ENCODE peak calls at places on chromosomes 12 and 14, in six cellular contexts. R is thyroid gland, Q is heart right ventricle, C is psoas muscle, J is breast epithelium, D is A549. I is an unnamed sample.

GRCh38 chr12:130338794-130339601 is 1.3 kb downstream of the PIWIL1 start:
- DNase-seq in J (no peak), D (no peak), Q (no peak), C (no peak), R (no peak), I (no peak)

GRCh38 chr12:1639538-1639937 is 10.5 kb downstream of the WNT5B start:
- DNase-seq in D (no peak), C (no peak), J (no peak), R (no peak), Q (no peak), I (no peak)

GRCh38 chr12:38053655-38054464 is 262.7 kb upstream of the ALG10B start:
- DNase-seq in Q (no peak), J (peak; percentile 65), D (peak; percentile 85), R (no peak), C (no peak), I (no peak)

GRCh38 chr12:953776-954175 is 4.3 kb upstream of the RAD52 start:
- DNase-seq in D (no peak), C (no peak), R (no peak), J (no peak), Q (no peak), I (no peak)

GRCh38 chr12:67633708-67634107 is 14.8 kb upstream of the DYRK2 start:
- DNase-seq in Q (peak; percentile 33), C (no peak), D (no peak), R (peak; percentile 50), J (no peak), I (peak; percentile 45)

GRCh38 chr12:121514184-121514742 is 66.6 kb downstream of the KDM2B start:
- DNase-seq in C (no peak), J (no peak), R (no peak), Q (no peak), D (no peak), I (no peak)

GRCh38 chr12:92503029-92503931 is 199.5 kb upstream of the PLEKHG7 start:
- DNase-seq in C (no peak), J (no peak), Q (no peak), R (peak; percentile 14), D (no peak), I (no peak)

GRCh38 chr14:22432348-22432976 is 156.6 kb downstream of the DAD1 start:
- DNase-seq in R (peak; percentile 59), D (peak; percentile 77), C (no peak), Q (no peak), J (no peak), I (no peak)

GRCh38 chr14:51283402-51283825 is 43.4 kb downstream of the TMX1 start:
- DNase-seq in D (peak; percentile 81), C (no peak), R (no peak), Q (no peak), J (no peak), I (no peak)

GRCh38 chr14:88323086-88323519 is at the start of gene KCNK10:
- DNase-seq in Q (no peak), R (no peak), C (no peak), D (no peak), J (no peak), I (no peak)

GRCh38 chr12:58081488-58081887 is 140.1 kb downstream of the ATP23 start:
- DNase-seq in D (no peak), J (no peak), R (no peak), Q (no peak), C (no peak), I (no peak)

GRCh38 chr14:60933920-60934655 is 46.8 kb downstream of the TRMT5 start:
- DNase-seq in J (no peak), Q (no peak), D (no peak), R (no peak), C (no peak), I (no peak)

GRCh38 chr14:102504302-102504950 is 5.2 kb downstream of the ANKRD9 start:
- DNase-seq in J (no peak), C (no peak), R (no peak), Q (peak; percentile 35), D (no peak), I (peak; percentile 58)

GRCh38 chr12:93136243-93137015 is 207.3 kb upstream of the EEA1 start:
- DNase-seq in C (no peak), J (no peak), D (no peak), Q (no peak), R (no peak), I (no peak)

GRCh38 chr14:75283162-75283883 is 4.7 kb downstream of the FOS start:
- DNase-seq in D (peak; percentile 89), R (no peak), J (no peak), Q (no peak), C (no peak), I (peak; percentile 55)

GRCh38 chr12:82883396-82884360 is 197.0 kb downstream of the TMTC2 start:
- DNase-seq in C (no peak), J (no peak), Q (no peak), D (no peak), R (no peak), I (no peak)

GRCh38 chr12:66397574-66397973 is 95.3 kb downstream of the HELB start:
- DNase-seq in J (no peak), C (no peak), D (no peak), R (no peak), Q (no peak), I (no peak)

GRCh38 chr12:85681333-85681732 is 154.9 kb downstream of the RASSF9 start:
- DNase-seq in J (no peak), R (no peak), Q (no peak), C (no peak), D (no peak), I (no peak)

GRCh38 chr12:9134981-9135628 is 19.4 kb upstream of the A2M start:
- DNase-seq in D (peak; percentile 51), J (no peak), Q (peak; percentile 9), R (no peak), C (no peak), I (no peak)

GRCh38 chr12:72274926-72275325 is 2.8 kb downstream of the TRHDE start:
- DNase-seq in J (no peak), C (no peak), Q (no peak), D (no peak), R (no peak), I (no peak)

GRCh38 chr14:57087841-57088240 is 180.9 kb downstream of the EXOC5 start:
- DNase-seq in C (no peak), J (no peak), Q (no peak), D (no peak), R (no peak), I (no peak)

GRCh38 chr12:93502802-93503623 is 35.7 kb downstream of the MRPL42 start:
- DNase-seq in C (no peak), Q (no peak), J (no peak), R (peak; percentile 52), D (peak; percentile 52), I (peak; percentile 30)

GRCh38 chr14:102501751-102502315 is 7.7 kb downstream of the ANKRD9 start:
- DNase-seq in Q (no peak), J (no peak), R (no peak), D (no peak), C (no peak), I (no peak)

GRCh38 chr14:91899213-91899612 is 31.9 kb upstream of the TC2N start:
- DNase-seq in J (no peak), R (no peak), Q (no peak), C (no peak), D (peak; percentile 12), I (no peak)

GRCh38 chr12:64780531-64781373 is 21.5 kb upstream of the GNS start:
- DNase-seq in Q (peak; percentile 53), D (peak; percentile 33), J (no peak), R (peak; percentile 83), C (peak; percentile 44), I (peak; percentile 54)

DNA sequence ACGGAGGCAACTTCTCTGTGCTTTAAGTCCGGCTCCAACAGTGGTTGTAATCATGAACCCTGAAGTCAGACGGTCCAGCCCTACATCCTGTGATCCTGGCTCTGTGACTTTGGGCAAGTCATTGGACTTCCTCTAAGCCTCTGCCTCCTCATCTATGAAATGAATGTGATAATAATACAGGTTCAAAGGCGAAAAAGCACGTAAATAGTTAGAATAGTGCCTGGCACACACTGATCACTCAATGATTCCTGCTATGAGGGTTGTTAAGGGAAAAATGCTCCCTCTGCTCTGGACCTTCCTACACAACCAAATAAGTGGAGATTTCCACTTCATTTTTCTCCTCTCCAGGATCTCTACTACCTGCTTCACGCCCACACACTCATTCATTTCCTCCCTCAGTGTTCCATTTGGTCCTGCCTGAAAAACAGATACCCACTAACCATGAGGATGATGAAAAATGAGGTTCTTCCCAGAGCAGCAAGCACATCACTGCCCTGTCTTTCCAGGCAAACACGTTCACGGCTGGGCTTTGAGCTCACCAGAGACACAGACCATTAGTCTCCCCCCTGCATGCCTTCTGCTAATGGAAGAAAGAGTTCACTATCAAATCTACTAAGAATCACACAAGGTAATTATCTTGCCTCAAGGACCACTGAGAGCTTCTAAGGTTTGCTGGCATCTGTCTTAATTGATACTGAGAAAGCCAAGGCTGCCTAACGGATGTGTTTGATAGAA is 13.2 kb downstream of the NUAK1 start:
- DNase-seq in C (no peak), R (no peak), J (no peak), Q (no peak), D (no peak), I (no peak)
- H3K27ac ChIP-seq in C (peak overlapping the region; percentile 75), R (no peak overlapping the region), J (peak overlapping the region; percentile 20), Q (peak overlapping the region; percentile 85), D (peak overlapping the region; percentile 74), I (peak overlapping the region; percentile 51)

GRCh38 chr14:100405752-100406455 is 82.8 kb downstream of the SLC25A47 start:
- DNase-seq in Q (no peak), J (no peak), D (no peak), C (no peak), R (no peak), I (no peak)
- H3K4me1 ChIP-seq in Q (peaks cover 4% of the 10 kb centered on the region), J (no peaks in the 10 kb centered on the region), D (peaks cover 60% of the 10 kb centered on the region), C (no peaks in the 10 kb centered on the region), R (no peaks in the 10 kb centered on the region), I (peaks cover 7% of the 10 kb centered on the region)

DNA sequence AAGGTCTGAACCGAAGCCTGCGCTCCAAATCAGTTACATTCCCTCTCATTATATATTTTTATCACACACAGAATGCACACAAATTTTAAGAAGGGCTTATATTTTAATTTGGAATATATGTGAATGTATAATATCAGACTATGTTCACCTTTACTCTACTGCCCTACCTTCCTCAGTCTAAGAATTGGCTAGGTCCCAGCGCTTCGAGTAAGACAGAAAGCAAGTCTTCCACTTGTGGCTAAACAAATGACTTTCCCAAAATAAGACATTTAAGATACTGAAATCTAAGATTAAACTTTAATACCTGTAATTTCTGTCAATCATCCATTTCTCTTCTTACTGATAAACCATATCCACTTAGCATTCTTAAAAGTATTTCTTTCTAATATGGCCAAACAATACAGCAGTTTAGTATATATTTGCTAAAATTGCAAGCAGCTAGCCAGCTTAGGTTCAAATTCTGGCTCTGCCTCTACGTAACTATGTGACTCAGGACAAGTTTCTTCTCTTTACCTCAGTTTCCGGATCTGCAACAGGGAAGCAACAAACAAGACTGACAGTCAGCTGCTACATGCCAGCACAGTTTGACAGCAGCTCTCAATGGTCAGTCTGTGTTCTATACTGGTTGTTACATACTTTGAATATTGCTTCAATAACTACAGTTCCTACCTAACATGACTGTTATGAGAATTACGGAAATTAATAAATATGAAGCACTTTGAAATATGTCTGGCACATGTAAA is 2.0 kb downstream of the INTS13 start:
- DNase-seq in J (no peak), D (no peak), R (peak; percentile 4), C (no peak), Q (no peak), I (no peak)
- H3K27ac ChIP-seq in J (peak overlapping the region; percentile 5), D (no peak overlapping the region), R (no peak overlapping the region), C (no peak overlapping the region), Q (no peak overlapping the region), I (no peak overlapping the region)

DNA sequence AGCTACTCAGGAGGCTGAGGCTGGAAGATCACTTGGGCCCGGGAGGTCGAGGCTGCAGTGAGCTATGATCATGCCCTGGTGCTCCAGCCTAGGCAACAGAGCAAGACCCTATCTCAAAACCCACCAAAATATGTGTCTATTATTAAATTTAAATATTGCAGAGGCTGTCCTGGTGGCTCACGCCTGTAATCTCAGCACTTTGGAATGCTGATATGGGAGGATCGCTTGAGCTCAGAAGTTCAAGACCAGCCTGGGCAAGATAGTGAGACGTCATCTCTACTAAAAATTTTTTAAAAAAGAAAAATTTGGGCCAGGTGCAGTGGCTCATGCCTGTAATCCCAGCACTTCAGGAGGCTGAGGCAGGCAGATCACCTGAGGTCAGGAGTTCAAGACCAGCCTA is 13.9 kb downstream of the PSMA6 start:
- DNase-seq in C (no peak), Q (no peak), R (no peak), D (no peak), J (no peak), I (no peak)
- H3K4me1 ChIP-seq in C (peaks cover 13% of the 10 kb centered on the region), Q (peaks cover 11% of the 10 kb centered on the region), R (no peaks in the 10 kb centered on the region), D (no peaks in the 10 kb centered on the region), J (no peaks in the 10 kb centered on the region), I (peaks cover 2% of the 10 kb centered on the region)

I was measured in right cardiac atrium.